ENCODE peak calls at places on chromosomes 4 and X, in six cellular contexts. B, G, L, W, H and F are unnamed samples.
A peak's percentile ranks its signal among the peaks of the same experiment; 100 is the strongest.

GRCh38 chrX:71292669-71293379 is 8.7 kb upstream of the ITGB1BP2 start:
- DNase-seq in B (peak; percentile 57), G (no peak), L (no peak), W (no peak), H (peak; percentile 15), F (no peak)

GRCh38 chr4:25823632-25824031 is 39.2 kb downstream of the SEL1L3 start:
- DNase-seq in B (no peak), G (no peak), L (no peak), W (no peak), H (no peak), F (no peak)

GRCh38 chrX:118373538-118373937 is 27.6 kb downstream of the WDR44 start:
- DNase-seq in B (peak; percentile 33), G (peak; percentile 25), L (no peak), W (no peak), H (no peak), F (no peak)

GRCh38 chr4:88356771-88357170 is 21.9 kb upstream of the HERC6 start:
- DNase-seq in B (peak; percentile 25), G (no peak), L (no peak), W (no peak), H (no peak), F (no peak)

GRCh38 chr4:62023633-62024032 is 823.5 kb downstream of the ADGRL3 start:
- DNase-seq in B (no peak), G (no peak), L (no peak), W (no peak), H (no peak), F (no peak)

GRCh38 chrX:50097121-50097520 is 103.7 kb downstream of the AKAP4 start:
- DNase-seq in B (no peak), G (no peak), L (no peak), W (no peak), H (no peak), F (no peak)

GRCh38 chr4:56400560-56400959 is 13.3 kb upstream of the AASDH start:
- DNase-seq in B (no peak), G (no peak), L (no peak), W (no peak), H (no peak), F (no peak)

GRCh38 chr4:14375816-14376215 is 626.5 kb upstream of the CPEB2 start:
- DNase-seq in B (peak; percentile 11), G (no peak), L (no peak), W (no peak), H (peak; percentile 6), F (no peak)

GRCh38 chr4:41369680-41370079 is 113.0 kb downstream of the UCHL1 start:
- DNase-seq in B (no peak), G (no peak), L (no peak), W (no peak), H (no peak), F (no peak)

GRCh38 chr4:73619351-73619750 is 885 bp downstream of the RASSF6 start:
- DNase-seq in B (no peak), G (no peak), L (no peak), W (no peak), H (no peak), F (no peak)

GRCh38 chr4:89000392-89000791 is 56.6 kb downstream of the FAM13A start:
- DNase-seq in B (no peak), G (no peak), L (no peak), W (no peak), H (no peak), F (no peak)

GRCh38 chr4:5746250-5746649 is 35.2 kb downstream of the EVC start:
- DNase-seq in B (no peak), G (no peak), L (no peak), W (no peak), H (no peak), F (no peak)

GRCh38 chr4:154640999-154641398 is 28.5 kb upstream of the FGG start:
- DNase-seq in B (no peak), G (no peak), L (no peak), W (no peak), H (no peak), F (no peak)

DNA sequence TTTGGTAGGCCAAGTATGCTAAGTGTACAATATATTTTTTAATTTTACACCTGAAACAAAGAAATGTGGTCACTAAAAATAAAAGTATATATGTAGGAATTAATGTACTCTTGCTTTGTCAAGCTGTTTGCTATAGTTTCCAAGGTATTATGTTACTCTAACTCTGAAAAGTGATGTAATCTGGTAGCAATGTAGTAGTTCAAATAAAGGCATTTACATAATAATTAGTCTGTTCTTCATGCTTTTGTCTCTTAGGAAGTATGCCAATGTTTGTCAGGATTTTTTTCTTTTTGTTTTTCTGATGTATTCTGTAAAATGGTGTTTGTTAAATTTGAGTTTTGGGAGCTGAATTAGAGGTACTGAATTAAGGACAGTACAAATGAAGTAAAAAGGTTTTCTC is 89.5 kb downstream of the PLS3 start:
- DNase-seq in B (peak; percentile 21), G (no peak), L (no peak), W (no peak), H (peak; percentile 9), F (no peak)
- H3K4me3 ChIP-seq in B (no peak overlapping the region), G (no peak overlapping the region), L (no peak overlapping the region), W (no peak overlapping the region), H (no peak overlapping the region), F (no peak overlapping the region)

GRCh38 chr4:153465922-153466636 is at the start of gene TMEM131L:
- DNase-seq in B (peak; percentile 84), G (peak; percentile 93), L (no peak), W (peak; percentile 83), H (no peak), F (no peak)

GRCh38 chr4:153467154-153467896 is 1.2 kb downstream of the TMEM131L start:
- DNase-seq in B (peak; percentile 34), G (peak; percentile 44), L (no peak), W (peak; percentile 86), H (no peak), F (no peak)

GRCh38 chr4:153466637-153467153 is 535 bp downstream of the TMEM131L start:
- DNase-seq in B (peak; percentile 57), G (peak; percentile 20), L (no peak), W (no peak), H (no peak), F (no peak)

GRCh38 chr4:153467897-153468262 is 1.7 kb downstream of the TMEM131L start:
- DNase-seq in B (no peak), G (no peak), L (no peak), W (no peak), H (no peak), F (no peak)

DNA sequence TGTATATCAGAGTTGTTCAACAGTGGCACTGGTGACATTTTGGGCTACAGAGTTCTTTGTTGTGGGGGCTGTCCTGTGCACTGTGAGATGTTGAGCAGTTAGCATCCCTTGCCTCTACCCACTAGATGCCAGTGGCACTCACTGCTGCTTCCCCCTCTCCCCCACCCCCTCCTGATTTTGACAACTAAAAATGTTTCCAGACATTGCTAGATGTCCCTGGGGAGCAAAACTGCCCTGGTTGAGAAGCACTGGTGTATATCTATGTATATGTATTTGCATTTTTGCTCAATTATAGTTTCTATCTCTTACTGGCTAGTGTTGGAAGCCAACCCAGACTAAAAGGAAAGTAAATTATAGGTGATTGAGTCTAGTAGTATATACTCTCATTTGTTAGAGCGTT is 2.4 kb downstream of the TMEM131L start:
- DNase-seq in B (no peak), G (no peak), L (no peak), W (no peak), H (no peak), F (no peak)
- H3K4me3 ChIP-seq in B (peak overlapping the region; percentile 37), G (no peak overlapping the region), L (peak overlapping the region; percentile 27), W (peak overlapping the region; percentile 88), H (no peak overlapping the region), F (peak overlapping the region; percentile 7)

DNA sequence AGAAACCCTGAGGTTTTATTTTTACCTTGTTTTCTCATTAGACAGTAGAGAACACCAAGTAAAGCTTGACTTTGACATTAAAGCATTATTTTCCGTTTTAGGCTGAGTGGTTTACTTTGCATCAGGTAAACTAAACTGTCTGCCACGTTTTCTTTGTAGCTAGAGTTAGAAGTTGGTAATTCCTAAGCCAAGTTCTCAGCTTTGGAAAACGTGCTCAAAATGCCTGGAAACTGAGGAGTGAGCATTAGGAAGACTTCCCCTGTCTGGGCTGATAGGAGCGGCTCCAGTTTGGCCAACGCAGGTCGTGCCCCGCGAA is 815 bp downstream of the PDLIM3 start:
- DNase-seq in B (no peak), G (no peak), L (no peak), W (no peak), H (no peak), F (no peak)
- H3K4me3 ChIP-seq in B (peak overlapping the region; percentile 79), G (peak overlapping the region; percentile 75), L (peak overlapping the region; percentile 65), W (peak overlapping the region; percentile 67), H (peak overlapping the region; percentile 63), F (peak overlapping the region; percentile 52)

GRCh38 chrX:107673933-107674479 is 45.7 kb downstream of the PRPS1 start:
- DNase-seq in B (peak; percentile 59), G (peak; percentile 33), L (no peak), W (peak; percentile 93), H (no peak), F (no peak)
- H3K4me3 ChIP-seq in B (no peak overlapping the region), G (no peak overlapping the region), L (peak overlapping the region; percentile 42), W (peak overlapping the region; percentile 55), H (no peak overlapping the region), F (no peak overlapping the region)